ENCODE peak calls at places on chromosome 19, in seven cellular contexts. B is SK-MEL-5; C is EL; U is HEK293T; P is brain microvascular endothelial cell; W is activated T-helper 1 cell treated with anti-CD3 and anti-CD28 coated beads, Interleukin-2, amount 50 U/mL, for 16 hours; Y is ovary. Q is an unnamed sample.

GRCh38 chr19:24159707-24160106 is 72.7 kb downstream of the ZNF254 start:
- DNase-seq in C (no peak), W (no peak), Y (no peak), P (no peak), B (peak), U (peak), Q (peak)

GRCh38 chr19:55069137-55069858 is 6.3 kb upstream of the RDH13 start:
- DNase-seq in W (no peak), B (no peak), Y (no peak), U (peak), C (no peak), P (no peak), Q (peak)

GRCh38 chr19:18644144-18645034 is 7.6 kb downstream of the KLHL26 start:
- DNase-seq in P (no peak), Y (no peak), W (no peak), C (no peak), B (no peak), U (no peak), Q (no peak)

GRCh38 chr19:41887711-41888382 is 4.9 kb downstream of the ARHGEF1 start:
- DNase-seq in B (no peak), U (no peak), W (peak), C (peak), Y (no peak), P (no peak), Q (no peak)

GRCh38 chr19:2332341-2333026 is 4.0 kb downstream of the SPPL2B start:
- DNase-seq in U (no peak), C (no peak), Y (no peak), P (no peak), B (no peak), W (no peak), Q (no peak)

GRCh38 chr19:2729943-2730818 is 9.0 kb upstream of the DIRAS1 start:
- DNase-seq in Y (no peak), P (no peak), W (no peak), C (no peak), U (no peak), B (no peak), Q (no peak)

GRCh38 chr19:42277821-42278809 is 9.1 kb downstream of the CIC start:
- DNase-seq in U (no peak), Y (no peak), B (no peak), C (peak), P (no peak), W (no peak), Q (no peak)

GRCh38 chr19:8569066-8569761 is 8.0 kb downstream of the MYO1F start:
- DNase-seq in U (no peak), C (peak), P (peak), B (peak), W (peak), Y (no peak), Q (no peak)

GRCh38 chr19:7869453-7869909 is 4.7 kb downstream of the PRR36 start:
- DNase-seq in C (peak), P (no peak), U (peak), W (peak), B (peak), Y (peak), Q (no peak)

GRCh38 chr19:35177377-35178274 is 23.1 kb downstream of the FXYD5 start:
- DNase-seq in W (no peak), U (no peak), P (no peak), Y (no peak), B (no peak), C (no peak), Q (no peak)

GRCh38 chr19:47111081-47111589 is 2.4 kb downstream of the ZC3H4 start:
- DNase-seq in Y (peak), C (no peak), U (peak), P (no peak), W (peak), B (no peak), Q (peak)

GRCh38 chr19:3479819-3480215 is 508 bp downstream of the SMIM24 start:
- DNase-seq in U (peak), P (no peak), Y (no peak), C (no peak), W (no peak), B (peak), Q (peak)

GRCh38 chr19:46416077-46416709 is 2.8 kb upstream of the CCDC8 start:
- DNase-seq in P (peak), W (no peak), C (peak), U (peak), B (peak), Y (peak), Q (peak)

GRCh38 chr19:14167594-14168138 is 31.3 kb upstream of the ASF1B start:
- DNase-seq in B (no peak), P (no peak), U (no peak), W (no peak), C (no peak), Y (no peak), Q (no peak)

GRCh38 chr19:31955061-31955460 is 390.3 kb upstream of the ZNF507 start:
- DNase-seq in W (no peak), U (no peak), Y (no peak), P (no peak), B (no peak), C (no peak), Q (no peak)

GRCh38 chr19:32873560-32873959 is 4.0 kb upstream of the SLC7A9 start:
- DNase-seq in P (no peak), C (no peak), Y (no peak), W (no peak), U (no peak), B (no peak), Q (no peak)

GRCh38 chr19:21691656-21692055 is 75.7 kb downstream of the ZNF100 start:
- DNase-seq in U (no peak), C (no peak), B (no peak), P (no peak), W (no peak), Y (peak), Q (no peak)

GRCh38 chr19:35061583-35062373 is 20.3 kb downstream of the HPN start:
- DNase-seq in W (no peak), U (no peak), Y (no peak), C (no peak), B (peak), P (no peak), Q (no peak)

GRCh38 chr19:49866933-49867782 is at the start of gene PNKP:
- DNase-seq in C (peak), U (peak), B (peak), P (peak), Y (peak), W (peak), Q (peak)

GRCh38 chr19:31154021-31154420 is 195.2 kb downstream of the TSHZ3 start:
- DNase-seq in Y (no peak), P (peak), U (no peak), C (peak), W (no peak), B (no peak), Q (no peak)

GRCh38 chr19:39837978-39838377 is 4.0 kb upstream of the DYRK1B start:
- DNase-seq in P (no peak), W (no peak), U (no peak), Y (no peak), C (no peak), B (no peak), Q (no peak)